ENCODE peak calls at places on chromosome 18, in seven cellular contexts. H is gastrocnemius medialis, S is GM23338, D is MM.1S, P is colonic mucosa, F is right cardiac atrium, G is transverse colon. K is an unnamed sample. For H3K4me1, the result is how much of the 10 kb centered on the place peaks cover.

GRCh38 chr18:32366586-32367538 is 103.8 kb downstream of the GAREM1 start:
- DNase-seq in S (no peak), F (no peak), D (no peak), H (no peak), G (no peak), P (no peak), K (no peak)

GRCh38 chr18:51151568-51152511 is 45.6 kb downstream of the MEX3C start:
- DNase-seq in P (no peak), F (no peak), H (no peak), G (peak), D (peak), S (peak), K (no peak)

GRCh38 chr18:13394794-13395193 is 176.2 kb downstream of the LDLRAD4 start:
- DNase-seq in F (no peak), G (no peak), P (no peak), H (no peak), S (no peak), D (no peak), K (no peak)

GRCh38 chr18:43092539-43092938 is 22.9 kb downstream of the RIT2 start:
- DNase-seq in F (no peak), H (no peak), P (no peak), G (no peak), S (no peak), D (no peak), K (no peak)

GRCh38 chr18:49447810-49448745 is 12.4 kb downstream of the DYM start:
- DNase-seq in G (peak), D (peak), S (peak), H (peak), P (peak), F (no peak), K (no peak)

GRCh38 chr18:10119991-10120390 is 206.2 kb downstream of the VAPA start:
- DNase-seq in G (no peak), D (no peak), S (no peak), H (no peak), P (no peak), F (no peak), K (no peak)

GRCh38 chr18:5542393-5543035 is 1.3 kb downstream of the EPB41L3 start:
- DNase-seq in F (peak), S (peak), D (no peak), G (peak), P (peak), H (no peak), K (peak)

GRCh38 chr18:10687161-10687925 is 161.5 kb downstream of the NAPG start:
- DNase-seq in D (no peak), G (no peak), P (no peak), S (no peak), F (no peak), H (no peak), K (no peak)

GRCh38 chr18:11689031-11689971 is at the start of gene GNAL:
- DNase-seq in H (peak), F (peak), P (peak), G (peak), D (peak), S (peak), K (peak)

GRCh38 chr18:11714244-11714918 is 25.3 kb downstream of the GNAL start:
- DNase-seq in D (no peak), P (no peak), G (no peak), F (no peak), S (peak), H (no peak), K (no peak)

GRCh38 chr18:13051159-13051558 is 60.0 kb downstream of the CEP192 start:
- DNase-seq in G (no peak), D (no peak), F (no peak), S (no peak), P (no peak), H (no peak), K (no peak)

GRCh38 chr18:79400591-79401381 is 5.1 kb downstream of the NFATC1 start:
- DNase-seq in P (no peak), H (peak), D (no peak), F (peak), G (no peak), S (no peak), K (peak)

GRCh38 chr18:59874166-59874565 is 25.6 kb upstream of the PMAIP1 start:
- DNase-seq in D (no peak), P (no peak), G (no peak), F (no peak), S (no peak), H (no peak), K (no peak)

GRCh38 chr18:35771172-35771571 is 189.6 kb downstream of the GALNT1 start:
- DNase-seq in H (no peak), P (no peak), F (no peak), G (no peak), D (no peak), S (no peak), K (no peak)

GRCh38 chr18:49371786-49372185 is 88.7 kb downstream of the DYM start:
- DNase-seq in S (no peak), D (no peak), F (no peak), P (no peak), H (no peak), G (no peak), K (no peak)

GRCh38 chr18:46542545-46542944 is 114.5 kb downstream of the LOXHD1 start:
- DNase-seq in H (no peak), S (peak), F (no peak), P (no peak), D (no peak), G (no peak), K (no peak)

GRCh38 chr18:77754475-77755044 is 504.9 kb downstream of the GALR1 start:
- DNase-seq in S (no peak), G (no peak), F (no peak), P (no peak), H (no peak), D (no peak), K (no peak)

GRCh38 chr18:47150824-47151366 is 595 bp upstream of the HDHD2 start:
- DNase-seq in D (peak), S (peak), F (no peak), H (no peak), G (peak), P (peak), K (peak)

GRCh38 chr18:66695281-66695680 is 91.4 kb upstream of the CDH19 start:
- DNase-seq in D (no peak), G (no peak), P (no peak), S (no peak), H (no peak), F (no peak), K (no peak)

GRCh38 chr18:79353238-79353637 is 42.5 kb upstream of the NFATC1 start:
- DNase-seq in S (peak), G (no peak), F (no peak), H (no peak), P (no peak), D (no peak), K (no peak)

GRCh38 chr18:79804130-79804772 is 6.5 kb downstream of the KCNG2 start:
- DNase-seq in P (no peak), D (no peak), F (no peak), S (no peak), G (no peak), H (no peak), K (no peak)

GRCh38 chr18:2102022-2102421 is 469.3 kb downstream of the METTL4 start:
- DNase-seq in F (no peak), S (no peak), P (no peak), H (no peak), G (no peak), D (no peak), K (no peak)

GRCh38 chr18:12694032-12694431 is 8.5 kb downstream of the CEP76 start:
- DNase-seq in D (no peak), P (no peak), G (no peak), F (no peak), H (no peak), S (no peak), K (no peak)

GRCh38 chr18:37535968-37536367 is 29.6 kb downstream of the CELF4 start:
- DNase-seq in G (no peak), H (no peak), S (no peak), D (no peak), P (no peak), F (no peak), K (no peak)

GRCh38 chr18:45686892-45687611 is 36.9 kb upstream of the SLC14A1 start:
- DNase-seq in P (no peak), H (no peak), G (peak), D (peak), S (no peak), F (no peak), K (no peak)

GRCh38 chr18:76323891-76324290 is 171.2 kb downstream of the ZNF516 start:
- DNase-seq in S (no peak), P (no peak), G (no peak), H (no peak), D (no peak), F (no peak), K (no peak)

GRCh38 chr18:67342159-67342558 is 174.4 kb downstream of the DSEL start:
- DNase-seq in S (no peak), H (no peak), D (no peak), F (no peak), G (no peak), P (no peak), K (no peak)

GRCh38 chr18:43525149-43525548 is 247.9 kb upstream of the SYT4 start:
- DNase-seq in H (no peak), F (no peak), G (no peak), P (no peak), S (no peak), D (no peak), K (no peak)

GRCh38 chr18:25229080-25229479 is 122.9 kb downstream of the ZNF521 start:
- DNase-seq in F (peak), D (no peak), H (no peak), P (no peak), G (no peak), S (no peak), K (no peak)

GRCh38 chr18:25229858-25230257 is 122.1 kb downstream of the ZNF521 start:
- DNase-seq in G (no peak), P (no peak), D (no peak), F (no peak), H (no peak), S (no peak), K (no peak)

GRCh38 chr18:25231327-25231691 is 120.7 kb downstream of the ZNF521 start:
- DNase-seq in P (no peak), S (no peak), D (peak), G (no peak), H (peak), F (peak), K (peak)

GRCh38 chr18:25228410-25228809 is 123.6 kb downstream of the ZNF521 start:
- DNase-seq in S (no peak), F (no peak), H (no peak), G (no peak), D (no peak), P (no peak), K (no peak)

DNA sequence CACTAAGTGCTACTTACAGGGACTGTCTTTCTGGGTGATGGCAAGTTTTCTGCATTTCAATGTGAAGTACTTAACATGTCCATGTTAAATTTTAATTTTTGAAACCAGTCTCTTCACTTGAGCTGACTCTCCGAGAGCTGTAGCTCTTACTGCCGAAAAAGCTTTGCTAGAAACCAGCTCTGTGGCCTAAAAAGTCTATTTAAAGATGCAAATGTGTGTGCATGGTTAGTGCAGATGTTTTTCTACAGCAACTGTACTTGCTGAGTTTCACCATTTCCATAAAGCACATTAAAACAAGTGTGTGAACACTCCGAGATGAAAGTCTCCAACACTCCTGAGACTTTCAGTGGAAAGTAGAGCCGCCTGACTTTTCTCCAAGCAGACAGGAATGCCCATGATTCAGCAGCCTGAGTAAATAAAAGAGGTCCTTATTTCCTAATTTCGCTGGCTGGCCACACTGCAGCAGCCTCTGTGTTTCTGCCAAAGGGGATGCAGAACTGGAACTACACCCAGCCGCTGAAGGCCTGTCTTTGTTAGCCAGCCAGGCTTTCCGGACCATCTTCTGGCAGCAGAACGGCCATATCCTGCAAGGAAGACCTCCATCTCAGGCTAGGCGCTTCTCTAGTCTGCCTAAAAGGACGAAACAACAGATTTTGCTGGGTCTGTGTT is 121.2 kb downstream of the ZNF521 start:
- DNase-seq in F (peak), S (no peak), D (peak), P (peak), G (peak), H (peak), K (peak)
- H3K4me1 ChIP-seq in F (under half), S (under half), D (under half), P (under half), G (under half), H (under half), K (under half)

DNA sequence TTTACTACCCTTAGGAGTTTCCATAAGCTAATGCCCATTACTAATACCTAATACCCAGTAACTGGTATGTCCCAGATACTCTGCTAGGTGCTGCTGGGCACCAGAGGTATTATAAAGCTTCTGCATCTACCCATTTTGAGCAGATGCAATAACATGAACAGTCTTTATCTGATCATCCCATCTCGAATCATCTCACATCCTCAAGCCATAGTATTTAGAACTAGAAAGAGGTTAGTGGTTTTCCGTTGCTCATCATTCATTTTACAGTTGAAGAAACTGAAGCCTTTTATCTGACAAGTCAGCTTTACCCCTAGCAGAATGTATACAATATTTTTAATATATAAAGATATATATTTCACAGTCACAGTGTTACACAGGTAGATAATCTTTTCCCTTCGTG is 99.1 kb upstream of the TCF4 start:
- DNase-seq in H (no peak), P (no peak), G (no peak), D (no peak), S (no peak), F (no peak), K (no peak)
- H3K27ac ChIP-seq in H (no peak), P (no peak), G (no peak), D (no peak), S (no peak), F (no peak), K (no peak)

GRCh38 chr18:75201273-75201898 is 7.6 kb downstream of the PTGR3 start:
- DNase-seq in P (no peak), D (no peak), H (peak), F (no peak), S (no peak), G (no peak), K (no peak)
- H3K4me1 ChIP-seq in P (under half), D (under half), H (half or more), F (under half), S (under half), G (half or more), K (under half)

DNA sequence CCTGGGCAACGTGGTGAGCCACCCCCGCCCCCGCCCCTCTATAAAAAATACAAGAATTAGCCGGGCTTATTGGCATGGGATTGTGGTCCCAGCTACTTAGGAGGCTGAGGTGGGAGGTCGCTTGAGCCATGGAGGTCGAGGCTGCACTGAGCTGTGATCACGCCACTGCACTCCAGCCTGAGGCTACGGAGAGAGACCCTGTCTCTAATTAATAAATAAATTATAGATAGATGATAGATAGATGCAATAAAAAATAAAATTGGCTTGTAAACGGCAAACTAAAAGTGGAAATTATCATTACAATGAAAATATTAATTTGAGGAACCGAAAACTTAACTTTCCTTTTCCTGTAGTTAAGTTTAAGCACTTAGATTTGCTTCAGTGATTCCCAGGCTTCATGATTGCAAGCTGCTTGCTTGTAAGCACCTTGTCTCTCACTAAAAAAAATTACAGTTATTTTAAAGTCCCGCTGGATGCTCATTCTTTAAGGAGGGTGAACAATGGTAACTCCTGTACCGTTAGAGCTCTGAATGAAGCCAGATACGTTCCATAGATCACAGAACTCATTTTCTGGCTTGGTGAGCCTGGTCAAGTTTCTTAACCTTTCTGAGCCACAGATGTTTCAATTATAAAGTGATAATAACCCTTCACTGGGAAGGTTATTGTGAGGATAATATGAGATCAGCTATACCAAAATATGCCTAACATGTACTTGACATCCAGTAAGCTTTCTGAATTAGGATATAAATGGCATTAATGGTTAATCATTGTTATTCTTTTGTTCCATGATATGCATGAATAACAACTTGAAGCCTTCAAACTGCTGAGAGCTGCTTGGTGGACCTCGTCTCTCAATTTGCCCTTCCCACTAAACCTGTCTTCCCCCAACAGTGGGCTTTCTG is 9.4 kb upstream of the NARS1 start:
- DNase-seq in F (no peak), P (no peak), S (no peak), H (no peak), G (no peak), D (no peak), K (no peak)
- H3K27ac ChIP-seq in F (no peak), P (peak), S (peak), H (peak), G (peak), D (no peak), K (no peak)

GRCh38 chr18:30265190-30265589 is 777.4 kb downstream of the DSC3 start:
- DNase-seq in S (no peak), P (no peak), H (no peak), D (no peak), F (no peak), G (no peak), K (no peak)
- H3K4me1 ChIP-seq in S (under half), P (under half), H (under half), D (under half), F (under half), G (under half), K (under half)

DNA sequence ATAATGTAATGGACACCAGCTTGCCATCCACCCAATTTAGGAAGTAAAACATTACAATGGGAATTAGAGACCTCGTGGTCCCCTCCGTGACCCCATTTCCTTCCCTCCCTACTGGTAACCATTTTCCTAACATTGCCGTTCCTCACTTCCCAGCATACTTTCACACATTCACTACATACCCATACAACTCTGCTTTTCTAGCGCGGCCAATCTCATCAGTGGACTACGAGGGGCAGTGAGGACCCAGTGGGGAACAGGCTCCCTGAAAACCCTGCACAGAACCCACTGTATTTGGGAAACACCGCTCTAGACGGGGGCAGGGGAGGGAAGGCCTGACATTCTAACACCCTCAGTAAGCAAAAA is 1.1 kb downstream of the ENOSF1 start:
- DNase-seq in F (no peak), D (no peak), H (no peak), P (no peak), S (peak), G (peak), K (no peak)
- H3K27ac ChIP-seq in F (peak), D (peak), H (peak), P (peak), S (no peak), G (peak), K (peak)

GRCh38 chr18:34660572-34660971 is 49.5 kb upstream of the DTNA start:
- DNase-seq in D (no peak), F (no peak), G (no peak), S (peak), H (no peak), P (no peak), K (no peak)
- H3K4me1 ChIP-seq in D (under half), F (under half), G (under half), S (under half), H (under half), P (under half), K (under half)

GRCh38 chr18:52353589-52353988 is 13.6 kb downstream of the DCC start:
- DNase-seq in F (no peak), P (no peak), S (no peak), H (no peak), G (no peak), D (no peak), K (no peak)
- H3K27ac ChIP-seq in F (no peak), P (no peak), S (no peak), H (no peak), G (no peak), D (no peak), K (no peak)